ENCODE peak calls at places on chromosomes 12 and 14, in seven cellular contexts. One of them, this sample, is unnamed.
A peak's percentile ranks its signal among the peaks of the same experiment; 100 is the strongest.

GRCh38 chr12:114269153-114269552 is 136.8 kb downstream of the TBX5 start:
- DNase-seq in stimulated activated CD8-positive, alpha-beta memory T cell treated with anti-CD3 and anti-CD28 coated beads, Interleukin-2, amount 100 ng/mL, for 1 hour: no peak
- DNase-seq in GDM1: no peak
- DNase-seq in NCI-H226: no peak
- DNase-seq in CD4-positive, alpha-beta T cell: no peak
- DNase-seq in mucosa of gallbladder: no peak
- DNase-seq in NCI-H1105 treated with DMSO at 0.1 percent for 48 hours: peak; percentile 87
- DNase-seq in this sample: no peak

GRCh38 chr14:58826845-58827686 is 189.3 kb downstream of the DACT1 start:
- DNase-seq in GDM1: no peak
- DNase-seq in stimulated activated CD8-positive, alpha-beta memory T cell treated with anti-CD3 and anti-CD28 coated beads, Interleukin-2, amount 100 ng/mL, for 1 hour: no peak
- DNase-seq in NCI-H226: no peak
- DNase-seq in mucosa of gallbladder: no peak
- DNase-seq in CD4-positive, alpha-beta T cell: no peak
- DNase-seq in NCI-H1105 treated with DMSO at 0.1 percent for 48 hours: no peak
- DNase-seq in this sample: no peak

GRCh38 chr14:94671870-94672444 is 59.8 kb downstream of the SERPINA3 start:
- DNase-seq in stimulated activated CD8-positive, alpha-beta memory T cell treated with anti-CD3 and anti-CD28 coated beads, Interleukin-2, amount 100 ng/mL, for 1 hour: no peak
- DNase-seq in CD4-positive, alpha-beta T cell: no peak
- DNase-seq in NCI-H1105 treated with DMSO at 0.1 percent for 48 hours: no peak
- DNase-seq in GDM1: no peak
- DNase-seq in mucosa of gallbladder: no peak
- DNase-seq in NCI-H226: no peak
- DNase-seq in this sample: no peak

GRCh38 chr12:91608562-91608961 is 425.9 kb upstream of the DCN start:
- DNase-seq in stimulated activated CD8-positive, alpha-beta memory T cell treated with anti-CD3 and anti-CD28 coated beads, Interleukin-2, amount 100 ng/mL, for 1 hour: no peak
- DNase-seq in GDM1: no peak
- DNase-seq in CD4-positive, alpha-beta T cell: no peak
- DNase-seq in NCI-H1105 treated with DMSO at 0.1 percent for 48 hours: no peak
- DNase-seq in NCI-H226: no peak
- DNase-seq in mucosa of gallbladder: no peak
- DNase-seq in this sample: no peak

GRCh38 chr12:88579941-88580871 is at the start of gene KITLG:
- DNase-seq in stimulated activated CD8-positive, alpha-beta memory T cell treated with anti-CD3 and anti-CD28 coated beads, Interleukin-2, amount 100 ng/mL, for 1 hour: no peak
- DNase-seq in GDM1: peak; percentile 75
- DNase-seq in NCI-H1105 treated with DMSO at 0.1 percent for 48 hours: peak; percentile 89
- DNase-seq in CD4-positive, alpha-beta T cell: no peak
- DNase-seq in mucosa of gallbladder: peak; percentile 86
- DNase-seq in NCI-H226: peak; percentile 89
- DNase-seq in this sample: peak; percentile 50

GRCh38 chr12:40034156-40034555 is 71.7 kb downstream of the SLC2A13 start:
- DNase-seq in NCI-H1105 treated with DMSO at 0.1 percent for 48 hours: no peak
- DNase-seq in mucosa of gallbladder: no peak
- DNase-seq in NCI-H226: no peak
- DNase-seq in GDM1: no peak
- DNase-seq in CD4-positive, alpha-beta T cell: no peak
- DNase-seq in stimulated activated CD8-positive, alpha-beta memory T cell treated with anti-CD3 and anti-CD28 coated beads, Interleukin-2, amount 100 ng/mL, for 1 hour: no peak
- DNase-seq in this sample: no peak

GRCh38 chr12:45183263-45183662 is 32.6 kb upstream of the ANO6 start:
- DNase-seq in NCI-H226: no peak
- DNase-seq in CD4-positive, alpha-beta T cell: no peak
- DNase-seq in stimulated activated CD8-positive, alpha-beta memory T cell treated with anti-CD3 and anti-CD28 coated beads, Interleukin-2, amount 100 ng/mL, for 1 hour: no peak
- DNase-seq in GDM1: no peak
- DNase-seq in mucosa of gallbladder: no peak
- DNase-seq in NCI-H1105 treated with DMSO at 0.1 percent for 48 hours: no peak
- DNase-seq in this sample: no peak

GRCh38 chr12:125140239-125140917 is 75.1 kb downstream of the AACS start:
- DNase-seq in NCI-H226: no peak
- DNase-seq in stimulated activated CD8-positive, alpha-beta memory T cell treated with anti-CD3 and anti-CD28 coated beads, Interleukin-2, amount 100 ng/mL, for 1 hour: no peak
- DNase-seq in GDM1: no peak
- DNase-seq in mucosa of gallbladder: no peak
- DNase-seq in CD4-positive, alpha-beta T cell: no peak
- DNase-seq in NCI-H1105 treated with DMSO at 0.1 percent for 48 hours: no peak
- DNase-seq in this sample: no peak

GRCh38 chr14:22471545-22472121 is 117.4 kb downstream of the DAD1 start:
- DNase-seq in CD4-positive, alpha-beta T cell: no peak
- DNase-seq in stimulated activated CD8-positive, alpha-beta memory T cell treated with anti-CD3 and anti-CD28 coated beads, Interleukin-2, amount 100 ng/mL, for 1 hour: no peak
- DNase-seq in NCI-H226: peak; percentile 12
- DNase-seq in NCI-H1105 treated with DMSO at 0.1 percent for 48 hours: peak; percentile 19
- DNase-seq in mucosa of gallbladder: peak; percentile 60
- DNase-seq in GDM1: no peak
- DNase-seq in this sample: no peak

GRCh38 chr12:113413488-113413939 is 8.7 kb upstream of the SDSL start:
- DNase-seq in CD4-positive, alpha-beta T cell: no peak
- DNase-seq in stimulated activated CD8-positive, alpha-beta memory T cell treated with anti-CD3 and anti-CD28 coated beads, Interleukin-2, amount 100 ng/mL, for 1 hour: no peak
- DNase-seq in NCI-H226: no peak
- DNase-seq in mucosa of gallbladder: no peak
- DNase-seq in GDM1: no peak
- DNase-seq in NCI-H1105 treated with DMSO at 0.1 percent for 48 hours: no peak
- DNase-seq in this sample: no peak

GRCh38 chr14:68270342-68270741 is 450.8 kb downstream of the RAD51B start:
- DNase-seq in CD4-positive, alpha-beta T cell: no peak
- DNase-seq in GDM1: no peak
- DNase-seq in NCI-H1105 treated with DMSO at 0.1 percent for 48 hours: no peak
- DNase-seq in NCI-H226: no peak
- DNase-seq in mucosa of gallbladder: no peak
- DNase-seq in stimulated activated CD8-positive, alpha-beta memory T cell treated with anti-CD3 and anti-CD28 coated beads, Interleukin-2, amount 100 ng/mL, for 1 hour: no peak
- DNase-seq in this sample: no peak

GRCh38 chr14:76829650-76830421 is 3.6 kb downstream of the LRRC74A start:
- DNase-seq in CD4-positive, alpha-beta T cell: no peak
- DNase-seq in mucosa of gallbladder: no peak
- DNase-seq in NCI-H1105 treated with DMSO at 0.1 percent for 48 hours: no peak
- DNase-seq in GDM1: no peak
- DNase-seq in stimulated activated CD8-positive, alpha-beta memory T cell treated with anti-CD3 and anti-CD28 coated beads, Interleukin-2, amount 100 ng/mL, for 1 hour: no peak
- DNase-seq in NCI-H226: no peak
- DNase-seq in this sample: peak; percentile 87

GRCh38 chr12:49868952-49869815 is 26.3 kb upstream of the BCDIN3D start:
- DNase-seq in NCI-H226: peak; percentile 100
- DNase-seq in GDM1: no peak
- DNase-seq in NCI-H1105 treated with DMSO at 0.1 percent for 48 hours: peak; percentile 91
- DNase-seq in stimulated activated CD8-positive, alpha-beta memory T cell treated with anti-CD3 and anti-CD28 coated beads, Interleukin-2, amount 100 ng/mL, for 1 hour: no peak
- DNase-seq in CD4-positive, alpha-beta T cell: no peak
- DNase-seq in mucosa of gallbladder: peak; percentile 71
- DNase-seq in this sample: peak; percentile 57

GRCh38 chr12:24599737-24600136 is 349.2 kb downstream of the BCAT1 start:
- DNase-seq in CD4-positive, alpha-beta T cell: no peak
- DNase-seq in NCI-H1105 treated with DMSO at 0.1 percent for 48 hours: no peak
- DNase-seq in stimulated activated CD8-positive, alpha-beta memory T cell treated with anti-CD3 and anti-CD28 coated beads, Interleukin-2, amount 100 ng/mL, for 1 hour: no peak
- DNase-seq in NCI-H226: no peak
- DNase-seq in GDM1: no peak
- DNase-seq in mucosa of gallbladder: no peak
- DNase-seq in this sample: no peak

GRCh38 chr12:53696285-53696654 is 20.4 kb upstream of the ATP5MC2 start:
- DNase-seq in GDM1: no peak
- DNase-seq in stimulated activated CD8-positive, alpha-beta memory T cell treated with anti-CD3 and anti-CD28 coated beads, Interleukin-2, amount 100 ng/mL, for 1 hour: no peak
- DNase-seq in NCI-H226: peak; percentile 97
- DNase-seq in NCI-H1105 treated with DMSO at 0.1 percent for 48 hours: peak; percentile 93
- DNase-seq in mucosa of gallbladder: peak; percentile 83
- DNase-seq in CD4-positive, alpha-beta T cell: no peak
- DNase-seq in this sample: peak; percentile 62

GRCh38 chr14:96747608-96748007 is 49.6 kb upstream of the VRK1 start:
- DNase-seq in stimulated activated CD8-positive, alpha-beta memory T cell treated with anti-CD3 and anti-CD28 coated beads, Interleukin-2, amount 100 ng/mL, for 1 hour: no peak
- DNase-seq in mucosa of gallbladder: no peak
- DNase-seq in GDM1: no peak
- DNase-seq in CD4-positive, alpha-beta T cell: no peak
- DNase-seq in NCI-H226: no peak
- DNase-seq in NCI-H1105 treated with DMSO at 0.1 percent for 48 hours: no peak
- DNase-seq in this sample: no peak

GRCh38 chr14:22829661-22830328 is at the start of gene MRPL52:
- DNase-seq in NCI-H1105 treated with DMSO at 0.1 percent for 48 hours: peak; percentile 92
- DNase-seq in NCI-H226: peak; percentile 91
- DNase-seq in CD4-positive, alpha-beta T cell: peak; percentile 88
- DNase-seq in mucosa of gallbladder: peak; percentile 92
- DNase-seq in GDM1: peak; percentile 84
- DNase-seq in stimulated activated CD8-positive, alpha-beta memory T cell treated with anti-CD3 and anti-CD28 coated beads, Interleukin-2, amount 100 ng/mL, for 1 hour: peak; percentile 77
- DNase-seq in this sample: peak; percentile 86

GRCh38 chr14:54786816-54787215 is 115.8 kb downstream of the GCH1 start:
- DNase-seq in mucosa of gallbladder: no peak
- DNase-seq in GDM1: no peak
- DNase-seq in NCI-H226: no peak
- DNase-seq in NCI-H1105 treated with DMSO at 0.1 percent for 48 hours: no peak
- DNase-seq in CD4-positive, alpha-beta T cell: no peak
- DNase-seq in stimulated activated CD8-positive, alpha-beta memory T cell treated with anti-CD3 and anti-CD28 coated beads, Interleukin-2, amount 100 ng/mL, for 1 hour: no peak
- DNase-seq in this sample: no peak

GRCh38 chr14:96091941-96092411 is 52.8 kb downstream of the C14orf132 start:
- DNase-seq in mucosa of gallbladder: no peak
- DNase-seq in NCI-H1105 treated with DMSO at 0.1 percent for 48 hours: no peak
- DNase-seq in GDM1: no peak
- DNase-seq in CD4-positive, alpha-beta T cell: no peak
- DNase-seq in NCI-H226: no peak
- DNase-seq in stimulated activated CD8-positive, alpha-beta memory T cell treated with anti-CD3 and anti-CD28 coated beads, Interleukin-2, amount 100 ng/mL, for 1 hour: no peak
- DNase-seq in this sample: no peak

GRCh38 chr12:10716277-10716676 is 6.8 kb downstream of the YBX3 start:
- DNase-seq in GDM1: no peak
- DNase-seq in stimulated activated CD8-positive, alpha-beta memory T cell treated with anti-CD3 and anti-CD28 coated beads, Interleukin-2, amount 100 ng/mL, for 1 hour: no peak
- DNase-seq in NCI-H226: no peak
- DNase-seq in mucosa of gallbladder: no peak
- DNase-seq in NCI-H1105 treated with DMSO at 0.1 percent for 48 hours: no peak
- DNase-seq in CD4-positive, alpha-beta T cell: no peak
- DNase-seq in this sample: no peak

GRCh38 chr12:94277426-94278000 is 129.1 kb downstream of the PLXNC1 start:
- DNase-seq in mucosa of gallbladder: no peak
- DNase-seq in CD4-positive, alpha-beta T cell: no peak
- DNase-seq in NCI-H226: no peak
- DNase-seq in GDM1: no peak
- DNase-seq in stimulated activated CD8-positive, alpha-beta memory T cell treated with anti-CD3 and anti-CD28 coated beads, Interleukin-2, amount 100 ng/mL, for 1 hour: no peak
- DNase-seq in NCI-H1105 treated with DMSO at 0.1 percent for 48 hours: no peak
- DNase-seq in this sample: no peak

GRCh38 chr14:60630129-60630528 is 19.1 kb downstream of the SIX1 start:
- DNase-seq in NCI-H226: no peak
- DNase-seq in mucosa of gallbladder: no peak
- DNase-seq in NCI-H1105 treated with DMSO at 0.1 percent for 48 hours: no peak
- DNase-seq in GDM1: no peak
- DNase-seq in stimulated activated CD8-positive, alpha-beta memory T cell treated with anti-CD3 and anti-CD28 coated beads, Interleukin-2, amount 100 ng/mL, for 1 hour: no peak
- DNase-seq in CD4-positive, alpha-beta T cell: no peak
- DNase-seq in this sample: no peak

GRCh38 chr12:105106621-105107020 is 910 bp upstream of the WASHC4 start:
- DNase-seq in NCI-H1105 treated with DMSO at 0.1 percent for 48 hours: no peak
- DNase-seq in stimulated activated CD8-positive, alpha-beta memory T cell treated with anti-CD3 and anti-CD28 coated beads, Interleukin-2, amount 100 ng/mL, for 1 hour: no peak
- DNase-seq in NCI-H226: no peak
- DNase-seq in mucosa of gallbladder: no peak
- DNase-seq in GDM1: no peak
- DNase-seq in CD4-positive, alpha-beta T cell: no peak
- DNase-seq in this sample: no peak

GRCh38 chr12:120930032-120930431 is 25.9 kb upstream of the SPPL3 start:
- DNase-seq in mucosa of gallbladder: no peak
- DNase-seq in NCI-H1105 treated with DMSO at 0.1 percent for 48 hours: no peak
- DNase-seq in NCI-H226: no peak
- DNase-seq in stimulated activated CD8-positive, alpha-beta memory T cell treated with anti-CD3 and anti-CD28 coated beads, Interleukin-2, amount 100 ng/mL, for 1 hour: no peak
- DNase-seq in GDM1: no peak
- DNase-seq in CD4-positive, alpha-beta T cell: no peak
- DNase-seq in this sample: no peak

GRCh38 chr14:59870277-59871165 is at the start of gene RTN1:
- DNase-seq in mucosa of gallbladder: peak; percentile 66
- DNase-seq in CD4-positive, alpha-beta T cell: no peak
- DNase-seq in stimulated activated CD8-positive, alpha-beta memory T cell treated with anti-CD3 and anti-CD28 coated beads, Interleukin-2, amount 100 ng/mL, for 1 hour: no peak
- DNase-seq in NCI-H1105 treated with DMSO at 0.1 percent for 48 hours: peak; percentile 89
- DNase-seq in NCI-H226: peak; percentile 27
- DNase-seq in GDM1: peak; percentile 72
- DNase-seq in this sample: peak; percentile 51

GRCh38 chr14:53715390-53715730 is 241.3 kb downstream of the BMP4 start:
- DNase-seq in NCI-H1105 treated with DMSO at 0.1 percent for 48 hours: no peak
- DNase-seq in mucosa of gallbladder: peak; percentile 26
- DNase-seq in CD4-positive, alpha-beta T cell: no peak
- DNase-seq in GDM1: no peak
- DNase-seq in stimulated activated CD8-positive, alpha-beta memory T cell treated with anti-CD3 and anti-CD28 coated beads, Interleukin-2, amount 100 ng/mL, for 1 hour: no peak
- DNase-seq in NCI-H226: peak; percentile 81
- DNase-seq in this sample: no peak

GRCh38 chr14:54173782-54174181 is 217.2 kb upstream of the BMP4 start:
- DNase-seq in CD4-positive, alpha-beta T cell: no peak
- DNase-seq in NCI-H1105 treated with DMSO at 0.1 percent for 48 hours: no peak
- DNase-seq in NCI-H226: peak; percentile 17
- DNase-seq in GDM1: no peak
- DNase-seq in stimulated activated CD8-positive, alpha-beta memory T cell treated with anti-CD3 and anti-CD28 coated beads, Interleukin-2, amount 100 ng/mL, for 1 hour: no peak
- DNase-seq in mucosa of gallbladder: no peak
- DNase-seq in this sample: no peak

GRCh38 chr12:112599871-112600270 is 181.1 kb downstream of the PTPN11 start:
- DNase-seq in mucosa of gallbladder: no peak
- DNase-seq in NCI-H1105 treated with DMSO at 0.1 percent for 48 hours: no peak
- DNase-seq in NCI-H226: no peak
- DNase-seq in CD4-positive, alpha-beta T cell: no peak
- DNase-seq in stimulated activated CD8-positive, alpha-beta memory T cell treated with anti-CD3 and anti-CD28 coated beads, Interleukin-2, amount 100 ng/mL, for 1 hour: no peak
- DNase-seq in GDM1: no peak
- DNase-seq in this sample: no peak

GRCh38 chr12:38386238-38386985 is 69.8 kb downstream of the ALG10B start:
- DNase-seq in stimulated activated CD8-positive, alpha-beta memory T cell treated with anti-CD3 and anti-CD28 coated beads, Interleukin-2, amount 100 ng/mL, for 1 hour: no peak
- DNase-seq in NCI-H226: peak; percentile 87
- DNase-seq in GDM1: no peak
- DNase-seq in CD4-positive, alpha-beta T cell: no peak
- DNase-seq in mucosa of gallbladder: no peak
- DNase-seq in NCI-H1105 treated with DMSO at 0.1 percent for 48 hours: no peak
- DNase-seq in this sample: no peak

GRCh38 chr14:67317822-67318221 is 41.8 kb downstream of the ATP6V1D start:
- DNase-seq in CD4-positive, alpha-beta T cell: no peak
- DNase-seq in mucosa of gallbladder: no peak
- DNase-seq in GDM1: no peak
- DNase-seq in NCI-H226: no peak
- DNase-seq in NCI-H1105 treated with DMSO at 0.1 percent for 48 hours: no peak
- DNase-seq in stimulated activated CD8-positive, alpha-beta memory T cell treated with anti-CD3 and anti-CD28 coated beads, Interleukin-2, amount 100 ng/mL, for 1 hour: no peak
- DNase-seq in this sample: no peak

GRCh38 chr14:99907761-99908652 is 114.8 kb downstream of the EML1 start:
- DNase-seq in NCI-H1105 treated with DMSO at 0.1 percent for 48 hours: no peak
- DNase-seq in GDM1: no peak
- DNase-seq in mucosa of gallbladder: no peak
- DNase-seq in NCI-H226: no peak
- DNase-seq in CD4-positive, alpha-beta T cell: no peak
- DNase-seq in stimulated activated CD8-positive, alpha-beta memory T cell treated with anti-CD3 and anti-CD28 coated beads, Interleukin-2, amount 100 ng/mL, for 1 hour: no peak
- DNase-seq in this sample: no peak

GRCh38 chr12:51621155-51621922 is 30.3 kb downstream of the SCN8A start:
- DNase-seq in CD4-positive, alpha-beta T cell: no peak
- DNase-seq in NCI-H226: peak; percentile 81
- DNase-seq in NCI-H1105 treated with DMSO at 0.1 percent for 48 hours: no peak
- DNase-seq in GDM1: no peak
- DNase-seq in mucosa of gallbladder: no peak
- DNase-seq in stimulated activated CD8-positive, alpha-beta memory T cell treated with anti-CD3 and anti-CD28 coated beads, Interleukin-2, amount 100 ng/mL, for 1 hour: no peak
- DNase-seq in this sample: no peak

GRCh38 chr14:100871234-100872186 is 32.0 kb downstream of the RTL1 start:
- DNase-seq in mucosa of gallbladder: no peak
- DNase-seq in GDM1: no peak
- DNase-seq in CD4-positive, alpha-beta T cell: no peak
- DNase-seq in NCI-H226: peak; percentile 45
- DNase-seq in stimulated activated CD8-positive, alpha-beta memory T cell treated with anti-CD3 and anti-CD28 coated beads, Interleukin-2, amount 100 ng/mL, for 1 hour: no peak
- DNase-seq in NCI-H1105 treated with DMSO at 0.1 percent for 48 hours: no peak
- DNase-seq in this sample: no peak

GRCh38 chr12:117036547-117036946 is 62.7 kb downstream of the TESC start:
- DNase-seq in GDM1: no peak
- DNase-seq in mucosa of gallbladder: no peak
- DNase-seq in NCI-H1105 treated with DMSO at 0.1 percent for 48 hours: no peak
- DNase-seq in NCI-H226: no peak
- DNase-seq in stimulated activated CD8-positive, alpha-beta memory T cell treated with anti-CD3 and anti-CD28 coated beads, Interleukin-2, amount 100 ng/mL, for 1 hour: no peak
- DNase-seq in CD4-positive, alpha-beta T cell: no peak
- DNase-seq in this sample: no peak

GRCh38 chr12:47841910-47842309 is 22.2 kb upstream of the HDAC7 start:
- DNase-seq in CD4-positive, alpha-beta T cell: no peak
- DNase-seq in stimulated activated CD8-positive, alpha-beta memory T cell treated with anti-CD3 and anti-CD28 coated beads, Interleukin-2, amount 100 ng/mL, for 1 hour: no peak
- DNase-seq in mucosa of gallbladder: no peak
- DNase-seq in GDM1: no peak
- DNase-seq in NCI-H1105 treated with DMSO at 0.1 percent for 48 hours: no peak
- DNase-seq in NCI-H226: no peak
- DNase-seq in this sample: no peak